ENCODE peak calls at places on chromosome 11, in five cellular contexts. J is astrocyte of the cerebellum, W is choroid plexus epithelial cell, K is epithelial cell of proximal tubule, B is transverse colon. Y is an unnamed sample.
A peak's percentile ranks its signal among the peaks of the same experiment; 100 is the strongest.

GRCh38 chr11:18364495-18365047 is 29.8 kb upstream of the LDHA start:
- DNase-seq in J (no peak), W (no peak), K (no peak), B (no peak), Y (no peak)

GRCh38 chr11:44382118-44382517 is 72.2 kb upstream of the ALX4 start:
- DNase-seq in J (no peak), W (no peak), K (no peak), B (no peak), Y (no peak)

GRCh38 chr11:93526058-93526633 is 17.0 kb downstream of the SMCO4 start:
- DNase-seq in J (no peak), W (no peak), K (no peak), B (no peak), Y (no peak)

GRCh38 chr11:69040581-69041260 is 8.0 kb upstream of the TPCN2 start:
- DNase-seq in J (peak; percentile 96), W (peak; percentile 79), K (peak; percentile 61), B (no peak), Y (peak; percentile 85)

GRCh38 chr11:43802509-43802908 is 78.1 kb upstream of the ALKBH3 start:
- DNase-seq in J (no peak), W (peak; percentile 56), K (no peak), B (no peak), Y (no peak)

GRCh38 chr11:68610452-68611116 is 73.8 kb upstream of the GAL start:
- DNase-seq in J (no peak), W (peak; percentile 40), K (no peak), B (no peak), Y (peak; percentile 41)

GRCh38 chr11:85918910-85919794 is 64.0 kb downstream of the CCDC83 start:
- DNase-seq in J (no peak), W (peak; percentile 14), K (no peak), B (no peak), Y (peak; percentile 5)

GRCh38 chr11:114340311-114341131 is 44.3 kb downstream of the NNMT start:
- DNase-seq in J (peak; percentile 65), W (peak; percentile 87), K (peak; percentile 47), B (peak; percentile 37), Y (peak; percentile 62)

GRCh38 chr11:22426915-22427314 is 88.7 kb downstream of the SLC17A6 start:
- DNase-seq in J (no peak), W (peak; percentile 10), K (no peak), B (no peak), Y (no peak)

GRCh38 chr11:64268687-64269379 is 15.6 kb downstream of the BAD start:
- DNase-seq in J (no peak), W (peak; percentile 60), K (no peak), B (peak; percentile 75), Y (peak; percentile 55)

GRCh38 chr11:131688056-131688693 is 317.8 kb downstream of the NTM start:
- DNase-seq in J (no peak), W (peak; percentile 66), K (no peak), B (peak; percentile 34), Y (peak; percentile 88)

GRCh38 chr11:122727101-122727929 is 71.8 kb downstream of the UBASH3B start:
- DNase-seq in J (no peak), W (peak; percentile 57), K (no peak), B (peak; percentile 26), Y (no peak)

GRCh38 chr11:440065-441042 is 1.5 kb downstream of the ANO9 start:
- DNase-seq in J (no peak), W (peak; percentile 47), K (no peak), B (peak; percentile 66), Y (peak; percentile 42)

GRCh38 chr11:96185220-96185768 is 157.7 kb downstream of the MAML2 start:
- DNase-seq in J (no peak), W (no peak), K (no peak), B (no peak), Y (no peak)

GRCh38 chr11:16909375-16910035 is 104.7 kb downstream of the PLEKHA7 start:
- DNase-seq in J (no peak), W (no peak), K (no peak), B (no peak), Y (no peak)

GRCh38 chr11:45436118-45436517 is 150.0 kb upstream of the SYT13 start:
- DNase-seq in J (no peak), W (no peak), K (no peak), B (no peak), Y (no peak)

GRCh38 chr11:128891410-128891861 is 280 bp downstream of the KCNJ5 start:
- DNase-seq in J (no peak), W (no peak), K (no peak), B (no peak), Y (no peak)
- H3K4me3 ChIP-seq in J (peak overlapping the region; percentile 14), W (no peak overlapping the region), K (no peak overlapping the region), B (no peak overlapping the region), Y (peak overlapping the region; percentile 4)

GRCh38 chr11:117915219-117915618 is 14.0 kb downstream of the TMPRSS13 start:
- DNase-seq in J (no peak), W (no peak), K (no peak), B (no peak), Y (no peak)

GRCh38 chr11:117912497-117912896 is 16.7 kb downstream of the TMPRSS13 start:
- DNase-seq in J (no peak), W (no peak), K (no peak), B (no peak), Y (no peak)

GRCh38 chr11:117915672-117916235 is 13.4 kb downstream of the TMPRSS13 start:
- DNase-seq in J (no peak), W (no peak), K (no peak), B (no peak), Y (no peak)

GRCh38 chr11:117913736-117914397 is 15.3 kb downstream of the TMPRSS13 start:
- DNase-seq in J (no peak), W (no peak), K (no peak), B (no peak), Y (no peak)

DNA sequence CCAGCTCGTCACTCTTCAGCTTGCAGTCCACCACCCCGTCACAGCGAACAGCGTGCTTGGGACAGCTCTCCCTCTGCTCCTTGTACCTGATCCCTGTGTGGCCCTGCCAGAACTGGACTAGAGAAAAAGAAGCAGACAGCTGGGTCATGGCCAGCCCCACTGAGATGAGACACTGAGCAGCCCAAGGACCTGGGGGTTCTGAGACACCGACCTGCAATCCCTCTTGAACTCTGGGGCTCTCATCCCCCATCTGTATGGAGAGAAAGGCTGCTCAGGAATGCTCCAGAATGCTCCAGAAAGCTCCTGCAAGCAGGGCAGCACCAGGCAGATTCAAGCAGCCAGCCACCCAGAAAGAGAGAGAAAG is 14.8 kb downstream of the TMPRSS13 start:
- DNase-seq in J (no peak), W (no peak), K (no peak), B (no peak), Y (no peak)
- H3K4me3 ChIP-seq in J (no peak overlapping the region), W (no peak overlapping the region), K (no peak overlapping the region), B (no peak overlapping the region), Y (no peak overlapping the region)

GRCh38 chr11:128904303-128904871 is 13.2 kb downstream of the KCNJ5 start:
- DNase-seq in J (no peak), W (no peak), K (no peak), B (no peak), Y (no peak)

GRCh38 chr11:128906185-128907065 is 15.3 kb downstream of the KCNJ5 start:
- DNase-seq in J (no peak), W (no peak), K (no peak), B (no peak), Y (no peak)

GRCh38 chr11:128903248-128904041 is 12.3 kb downstream of the KCNJ5 start:
- DNase-seq in J (no peak), W (peak; percentile 27), K (no peak), B (peak; percentile 30), Y (no peak)

GRCh38 chr11:128905345-128906184 is 14.4 kb downstream of the KCNJ5 start:
- DNase-seq in J (no peak), W (peak; percentile 28), K (no peak), B (peak; percentile 43), Y (no peak)

DNA sequence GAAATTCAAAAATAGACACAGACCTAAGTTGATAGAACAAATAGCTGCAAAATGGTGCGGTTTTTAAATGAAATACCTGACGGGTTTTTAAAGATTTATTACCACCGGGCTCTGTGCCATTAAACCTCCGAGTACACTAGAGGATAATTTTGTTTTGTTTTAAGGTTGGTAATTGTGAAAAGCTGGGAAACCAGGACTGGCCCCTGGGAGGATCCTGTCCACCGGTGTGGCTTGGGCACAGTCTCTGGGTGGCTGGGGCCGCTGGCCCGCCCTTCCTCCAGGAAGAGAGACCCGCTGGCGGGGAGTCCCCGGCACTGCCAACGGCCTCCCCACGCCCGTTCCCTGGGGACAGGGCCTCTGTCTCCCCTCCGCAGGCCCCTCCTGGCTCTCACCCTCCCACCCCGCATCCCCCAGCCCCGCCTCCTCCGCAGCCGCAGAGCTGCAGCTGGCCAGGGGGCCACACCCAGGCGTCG is 13.8 kb downstream of the KCNJ5 start:
- DNase-seq in J (no peak), W (no peak), K (no peak), B (peak; percentile 55), Y (peak; percentile 32)
- H3K4me3 ChIP-seq in J (peak overlapping the region; percentile 45), W (peak overlapping the region; percentile 56), K (peak overlapping the region; percentile 59), B (peak overlapping the region; percentile 47), Y (peak overlapping the region; percentile 51)

GRCh38 chr11:12043959-12044772 is 35.7 kb upstream of the DKK3 start:
- DNase-seq in J (peak; percentile 95), W (peak; percentile 97), K (peak; percentile 99), B (peak; percentile 73), Y (peak; percentile 95)
- H3K4me3 ChIP-seq in J (peak overlapping the region; percentile 6), W (peak overlapping the region; percentile 32), K (peak overlapping the region; percentile 35), B (no peak overlapping the region), Y (peak overlapping the region; percentile 17)

GRCh38 chr11:102428696-102429095 is 23.9 kb downstream of the TMEM123 start:
- DNase-seq in J (no peak), W (no peak), K (no peak), B (no peak), Y (no peak)
- H3K4me3 ChIP-seq in J (no peak overlapping the region), W (no peak overlapping the region), K (no peak overlapping the region), B (no peak overlapping the region), Y (no peak overlapping the region)

GRCh38 chr11:10693509-10694071 is at the start of gene IRAG1:
- DNase-seq in J (peak; percentile 26), W (peak; percentile 78), K (no peak), B (peak; percentile 37), Y (peak; percentile 42)
- H3K4me3 ChIP-seq in J (peak within 1 kb of the TSS; percentile 22), W (peak within 1 kb of the TSS; percentile 48), K (no peak within 1 kb of the TSS), B (peak within 1 kb of the TSS; percentile 40), Y (peak within 1 kb of the TSS; percentile 71)

GRCh38 chr11:56848105-56848809 is 99.8 kb upstream of the OR9G4 start:
- DNase-seq in J (no peak), W (no peak), K (no peak), B (no peak), Y (no peak)
- H3K4me3 ChIP-seq in J (no peak overlapping the region), W (no peak overlapping the region), K (no peak overlapping the region), B (no peak overlapping the region), Y (no peak overlapping the region)